ENCODE peak calls at places on chromosomes 2 and 18, in nine cellular contexts. T is stimulated activated CD4-positive, alpha-beta T cell treated with anti-CD3 and anti-CD28 coated beads, Interleukin-2, amount 100 ng/mL, for 48 hours; B is AG20443; F is cardiac septum; E is HCT116; J is activated CD4-positive, CD25-positive, alpha-beta regulatory T cell treated with anti-CD3 and anti-CD28 coated beads, Interleukin-2, amount 50 U/mL, for 16 hours; S is HTR-8/SVneo; C is mesothelial cell of epicardium; U is A549. M is an unnamed sample.

GRCh38 chr18:79787527-79788095 is 10.1 kb upstream of the KCNG2 start:
- DNase-seq in T (no peak), E (no peak), U (no peak), C (no peak), S (no peak), J (no peak), B (no peak), F (no peak), M (no peak)

GRCh38 chr2:95313296-95314265 is 16.4 kb downstream of the KCNIP3 start:
- DNase-seq in U (no peak), S (no peak), E (no peak), B (no peak), J (no peak), F (no peak), T (no peak), C (no peak), M (no peak)

GRCh38 chr2:99403084-99403483 is 65.9 kb downstream of the EIF5B start:
- DNase-seq in T (no peak), S (no peak), F (no peak), J (no peak), C (no peak), E (no peak), B (no peak), U (no peak), M (no peak)

GRCh38 chr2:56267412-56267788 is 83.6 kb downstream of the CCDC85A start:
- DNase-seq in B (no peak), E (no peak), T (no peak), U (no peak), S (no peak), F (no peak), J (no peak), C (no peak), M (no peak)

GRCh38 chr18:74459877-74460276 is 2.8 kb upstream of the DIPK1C start:
- DNase-seq in B (no peak), U (peak; percentile 16), C (peak; percentile 30), F (no peak), E (no peak), J (no peak), S (no peak), T (no peak), M (no peak)

GRCh38 chr2:213306320-213306942 is 22.2 kb downstream of the SPAG16 start:
- DNase-seq in F (no peak), S (no peak), J (no peak), T (no peak), U (peak; percentile 52), E (no peak), C (no peak), B (peak; percentile 19), M (no peak)

GRCh38 chr2:241315879-241316700 is at the start of gene SEPTIN2:
- DNase-seq in B (no peak), E (peak; percentile 32), F (no peak), S (peak; percentile 52), T (no peak), C (peak; percentile 79), U (peak; percentile 76), J (no peak), M (peak; percentile 64)

GRCh38 chr2:217246108-217246507 is 386.2 kb upstream of the TNP1 start:
- DNase-seq in T (no peak), U (no peak), S (no peak), B (no peak), C (no peak), F (no peak), E (no peak), J (no peak), M (no peak)

GRCh38 chr2:206064077-206064476 is 21.9 kb downstream of the INO80D start:
- DNase-seq in F (no peak), T (no peak), E (no peak), U (no peak), J (no peak), B (no peak), C (no peak), S (no peak), M (no peak)

GRCh38 chr2:134669731-134670669 is 48.8 kb downstream of the TMEM163 start:
- DNase-seq in J (no peak), T (no peak), S (no peak), F (no peak), E (no peak), C (no peak), U (no peak), B (no peak), M (no peak)

GRCh38 chr2:8684885-8685696 is 3.2 kb downstream of the ID2 start:
- DNase-seq in E (peak; percentile 45), U (peak; percentile 63), B (peak; percentile 66), C (peak; percentile 73), S (no peak), T (peak; percentile 56), F (peak; percentile 86), J (no peak), M (no peak)

GRCh38 chr2:158753561-158754302 is 41.4 kb upstream of the DAPL1 start:
- DNase-seq in B (peak; percentile 84), J (no peak), F (no peak), S (peak; percentile 71), U (peak; percentile 70), C (peak; percentile 52), E (peak; percentile 48), T (peak; percentile 6), M (peak; percentile 37)

GRCh38 chr18:77308216-77308615 is 58.6 kb downstream of the GALR1 start:
- DNase-seq in U (no peak), F (no peak), J (no peak), T (no peak), E (no peak), B (no peak), C (no peak), S (no peak), M (no peak)

GRCh38 chr18:51427012-51427411 is 229.5 kb upstream of the MEX3C start:
- DNase-seq in T (no peak), U (no peak), B (no peak), J (no peak), E (no peak), F (no peak), S (no peak), C (no peak), M (no peak)

GRCh38 chr2:9089831-9090230 is 86.3 kb upstream of the MBOAT2 start:
- DNase-seq in C (no peak), E (no peak), F (no peak), J (no peak), U (no peak), B (no peak), S (no peak), T (no peak), M (no peak)

GRCh38 chr2:67880291-67880761 is 182.5 kb downstream of the C1D start:
- DNase-seq in J (no peak), F (no peak), U (no peak), E (no peak), T (no peak), S (no peak), C (no peak), B (no peak), M (no peak)

GRCh38 chr2:20571644-20572215 is 79.2 kb downstream of the HS1BP3 start:
- DNase-seq in C (no peak), E (no peak), U (no peak), S (no peak), T (no peak), J (no peak), F (no peak), B (no peak), M (no peak)

GRCh38 chr18:45976581-45977373 is 9.6 kb upstream of the EPG5 start:
- DNase-seq in S (no peak), J (no peak), T (no peak), B (peak; percentile 26), U (no peak), E (no peak), F (no peak), C (no peak), M (no peak)

GRCh38 chr18:50924372-50924771 is 43.5 kb upstream of the ELAC1 start:
- DNase-seq in C (no peak), S (no peak), F (no peak), E (no peak), T (no peak), U (no peak), B (no peak), J (no peak), M (no peak)

GRCh38 chr2:62475172-62476011 is 30.6 kb downstream of the TMEM17 start:
- DNase-seq in E (no peak), B (peak; percentile 56), F (no peak), U (no peak), J (no peak), C (no peak), T (no peak), S (no peak), M (no peak)

GRCh38 chr2:241579281-241579680 is 20.7 kb downstream of the BOK start:
- DNase-seq in U (no peak), C (no peak), J (no peak), T (no peak), B (no peak), S (no peak), F (no peak), E (no peak), M (no peak)

GRCh38 chr2:133652407-133652806 is 84.1 kb upstream of the NCKAP5 start:
- DNase-seq in C (no peak), T (no peak), J (no peak), E (no peak), U (no peak), F (no peak), B (peak; percentile 31), S (no peak), M (no peak)

GRCh38 chr2:106030287-106031268 is 163.5 kb downstream of the UXS1 start:
- DNase-seq in C (no peak), E (no peak), J (no peak), B (peak; percentile 67), S (no peak), U (peak; percentile 36), F (no peak), T (peak; percentile 18), M (peak; percentile 13)

GRCh38 chr2:219119422-219120043 is 41.1 kb downstream of the NHEJ1 start:
- DNase-seq in C (peak; percentile 65), S (peak; percentile 48), F (peak; percentile 83), B (peak; percentile 69), T (peak; percentile 57), J (peak; percentile 36), E (peak; percentile 27), U (peak; percentile 62), M (peak; percentile 60)

GRCh38 chr2:197453914-197454398 is 604 bp downstream of the COQ10B start:
- DNase-seq in J (no peak), E (peak; percentile 80), C (no peak), S (peak; percentile 74), B (peak; percentile 85), T (no peak), U (no peak), F (no peak), M (no peak)

GRCh38 chr2:195560209-195560907 is 96.7 kb upstream of the SLC39A10 start:
- DNase-seq in S (no peak), B (no peak), J (no peak), E (no peak), U (peak; percentile 26), F (no peak), C (no peak), T (no peak), M (no peak)

GRCh38 chr2:222731183-222731582 is 59.7 kb downstream of the MOGAT1 start:
- DNase-seq in U (no peak), B (no peak), J (no peak), S (no peak), T (no peak), E (no peak), F (no peak), C (no peak), M (no peak)

GRCh38 chr2:236720974-236721600 is 151.5 kb downstream of the ACKR3 start:
- DNase-seq in C (no peak), B (no peak), T (no peak), F (no peak), S (no peak), U (no peak), J (no peak), E (no peak), M (no peak)

GRCh38 chr18:68694316-68694715 is 20.6 kb downstream of the TMX3 start:
- DNase-seq in T (no peak), C (no peak), J (no peak), B (no peak), S (no peak), E (no peak), F (no peak), U (no peak), M (no peak)

GRCh38 chr2:73561422-73561821 is 80.8 kb downstream of the NAT8 start:
- DNase-seq in J (no peak), B (no peak), S (no peak), U (no peak), E (no peak), T (no peak), F (no peak), C (no peak), M (no peak)

GRCh38 chr2:204645018-204645775 is 99.9 kb downstream of the PARD3B start:
- DNase-seq in C (no peak), S (no peak), E (no peak), F (no peak), J (no peak), T (no peak), U (peak; percentile 14), B (no peak), M (no peak)

M was measured in HL-60.